ENCODE peak calls at places on chromosomes 16 and 17, in six cellular contexts. Y is lower lobe of right lung; E is NCI-H460; L is activated naive CD4-positive, alpha-beta T cell treated with anti-CD3 and anti-CD28 coated beads, Interleukin-2, amount 10 ng/mL, durations not matched to agents 7 days and 5 days; I is cerebellar nuclear complex; O is HS-5. P is an unnamed sample.
A peak's percentile ranks its signal among the peaks of the same experiment; 100 is the strongest.

GRCh38 chr17:7119314-7119713 is 4.7 kb upstream of the ASGR2 start:
- DNase-seq in Y (no peak), E (no peak), L (no peak), I (no peak), O (no peak), P (no peak)

GRCh38 chr16:82603784-82604411 is 22.9 kb upstream of the CDH13 start:
- DNase-seq in Y (no peak), E (peak; percentile 54), L (no peak), I (no peak), O (no peak), P (peak; percentile 49)

GRCh38 chr16:86029131-86029741 is 130.3 kb downstream of the IRF8 start:
- DNase-seq in Y (no peak), E (no peak), L (no peak), I (no peak), O (no peak), P (peak; percentile 60)

GRCh38 chr17:58303981-58304734 is 23.4 kb upstream of the MPO start:
- DNase-seq in Y (peak; percentile 74), E (peak; percentile 27), L (peak; percentile 72), I (no peak), O (no peak), P (peak; percentile 62)

GRCh38 chr16:22220714-22221113 is 14.6 kb downstream of the EEF2K start:
- DNase-seq in Y (no peak), E (no peak), L (no peak), I (peak; percentile 40), O (no peak), P (peak; percentile 64)

GRCh38 chr17:28935744-28936460 is 15.4 kb downstream of the PHF12 start:
- DNase-seq in Y (no peak), E (no peak), L (no peak), I (no peak), O (no peak), P (no peak)

GRCh38 chr17:77254961-77255741 is 114.4 kb downstream of the SEC14L1 start:
- DNase-seq in Y (peak; percentile 75), E (peak; percentile 18), L (no peak), I (no peak), O (peak; percentile 92), P (no peak)

GRCh38 chr17:77237232-77238008 is 96.7 kb downstream of the SEC14L1 start:
- DNase-seq in Y (peak; percentile 34), E (no peak), L (no peak), I (no peak), O (no peak), P (peak; percentile 5)

GRCh38 chr17:82065638-82066303 is at the start of gene DUS1L:
- DNase-seq in Y (peak; percentile 79), E (peak; percentile 31), L (peak; percentile 73), I (no peak), O (no peak), P (peak; percentile 80)

GRCh38 chr17:7207120-7208001 is 12.3 kb downstream of the DLG4 start:
- DNase-seq in Y (no peak), E (no peak), L (no peak), I (no peak), O (no peak), P (no peak)

GRCh38 chr17:74961657-74962360 is 10.8 kb downstream of the HID1 start:
- DNase-seq in Y (peak; percentile 88), E (peak; percentile 88), L (peak; percentile 89), I (peak; percentile 82), O (peak; percentile 49), P (peak; percentile 87)

GRCh38 chr16:65700599-65700998 is 578.7 kb upstream of the CDH11 start:
- DNase-seq in Y (no peak), E (no peak), L (no peak), I (no peak), O (peak; percentile 9), P (no peak)

GRCh38 chr17:76544916-76545365 is 5.1 kb downstream of the PRCD start:
- DNase-seq in Y (no peak), E (no peak), L (no peak), I (no peak), O (no peak), P (no peak)

GRCh38 chr16:1615761-1616160 is 3.6 kb downstream of the CRAMP1 start:
- DNase-seq in Y (no peak), E (no peak), L (no peak), I (no peak), O (no peak), P (no peak)

GRCh38 chr16:89700649-89701424 is 668 bp downstream of the SPATA2L start:
- DNase-seq in Y (peak; percentile 77), E (peak; percentile 47), L (peak; percentile 74), I (no peak), O (no peak), P (no peak)

GRCh38 chr16:19601083-19601976 is 45.8 kb downstream of the VPS35L start:
- DNase-seq in Y (no peak), E (peak; percentile 23), L (peak; percentile 57), I (no peak), O (peak; percentile 18), P (no peak)

GRCh38 chr17:49913226-49914095 is 55.5 kb upstream of the DLX4 start:
- DNase-seq in Y (no peak), E (no peak), L (no peak), I (no peak), O (peak; percentile 25), P (no peak)

GRCh38 chr16:72722552-72722951 is 325.4 kb downstream of the ZFHX3 start:
- DNase-seq in Y (no peak), E (no peak), L (no peak), I (no peak), O (no peak), P (no peak)

GRCh38 chr16:30997887-30998711 is 12.3 kb downstream of the STX1B start:
- DNase-seq in Y (no peak), E (no peak), L (no peak), I (no peak), O (peak; percentile 87), P (no peak)

GRCh38 chr16:1273816-1274215 is 17.9 kb downstream of the TPSD1 start:
- DNase-seq in Y (no peak), E (no peak), L (no peak), I (no peak), O (no peak), P (no peak)

GRCh38 chr16:88376053-88376834 is 6.5 kb upstream of the ZNF469 start:
- DNase-seq in Y (peak; percentile 29), E (no peak), L (no peak), I (no peak), O (no peak), P (peak; percentile 24)

GRCh38 chr17:49616546-49617205 is 41.0 kb downstream of the NXPH3 start:
- DNase-seq in Y (no peak), E (no peak), L (no peak), I (no peak), O (no peak), P (peak; percentile 84)

GRCh38 chr16:1278456-1278855 is 22.6 kb downstream of the TPSD1 start:
- DNase-seq in Y (no peak), E (no peak), L (no peak), I (no peak), O (no peak), P (no peak)

GRCh38 chr17:517181-517580 is 164.6 kb upstream of the RPH3AL start:
- DNase-seq in Y (no peak), E (no peak), L (no peak), I (no peak), O (no peak), P (no peak)

GRCh38 chr17:6231886-6232767 is 161.9 kb downstream of the WSCD1 start:
- DNase-seq in Y (no peak), E (no peak), L (no peak), I (no peak), O (no peak), P (no peak)

GRCh38 chr16:67017451-67017750 is 11.5 kb upstream of the CBFB start:
- DNase-seq in Y (no peak), E (no peak), L (no peak), I (no peak), O (no peak), P (no peak)

GRCh38 chr17:16915752-16916556 is 56.0 kb downstream of the TNFRSF13B start:
- DNase-seq in Y (peak; percentile 75), E (peak; percentile 25), L (peak; percentile 58), I (no peak), O (no peak), P (peak; percentile 70)

GRCh38 chr16:20300312-20301097 is 26.8 kb downstream of the GP2 start:
- DNase-seq in Y (no peak), E (peak; percentile 70), L (peak; percentile 46), I (no peak), O (no peak), P (peak; percentile 50)

GRCh38 chr17:67377727-67378443 is 804 bp downstream of the PITPNC1 start:
- DNase-seq in Y (peak; percentile 75), E (no peak), L (peak; percentile 68), I (no peak), O (no peak), P (peak; percentile 77)

P was measured in Right ventricle myocardium superior.